ENCODE peak calls at places on chromosomes 11 and 22, in seven cellular contexts. Y is esophagus squamous epithelium, D is transverse colon, G is NB4, X is adrenal gland, T is GM12891, H is Peyer's patch. S is an unnamed sample.

GRCh38 chr22:26586556-26587325 is 3.2 kb downstream of the TPST2 start:
- DNase-seq in Y (no peak), D (peak), G (no peak), X (peak), T (no peak), H (no peak), S (peak)

GRCh38 chr11:124934862-124935547 is 842 bp downstream of the HEPACAM start:
- DNase-seq in Y (no peak), D (no peak), G (no peak), X (no peak), T (no peak), H (no peak), S (no peak)

GRCh38 chr11:94171693-94172440 is 43.2 kb downstream of the PANX1 start:
- DNase-seq in Y (no peak), D (peak), G (peak), X (peak), T (no peak), H (peak), S (peak)

GRCh38 chr11:32374261-32374711 is 61.1 kb downstream of the WT1 start:
- DNase-seq in Y (no peak), D (peak), G (peak), X (no peak), T (peak), H (no peak), S (peak)

GRCh38 chr11:31812392-31813241 is 1.5 kb upstream of the PAX6 start:
- DNase-seq in Y (no peak), D (no peak), G (peak), X (no peak), T (no peak), H (no peak), S (peak)

GRCh38 chr11:111344032-111344431 is 35.0 kb downstream of the POU2AF1 start:
- DNase-seq in Y (no peak), D (peak), G (no peak), X (peak), T (no peak), H (no peak), S (no peak)

GRCh38 chr11:129209891-129210830 is 18.0 kb upstream of the ARHGAP32 start:
- DNase-seq in Y (no peak), D (no peak), G (no peak), X (no peak), T (no peak), H (no peak), S (no peak)

GRCh38 chr11:394034-394857 is at the start of gene PKP3:
- DNase-seq in Y (no peak), D (peak), G (no peak), X (no peak), T (no peak), H (peak), S (peak)

GRCh38 chr11:55732936-55733335 is 40.3 kb upstream of the OR5D13 start:
- DNase-seq in Y (no peak), D (no peak), G (peak), X (no peak), T (no peak), H (no peak), S (no peak)

GRCh38 chr22:45480717-45481116 is 22.0 kb upstream of the FBLN1 start:
- DNase-seq in Y (no peak), D (no peak), G (no peak), X (no peak), T (no peak), H (no peak), S (no peak)

GRCh38 chr22:49350441-49351121 is 477.1 kb downstream of the BRD1 start:
- DNase-seq in Y (no peak), D (peak), G (peak), X (no peak), T (no peak), H (no peak), S (no peak)

GRCh38 chr11:115409691-115410220 is 94.5 kb downstream of the CADM1 start:
- DNase-seq in Y (no peak), D (no peak), G (no peak), X (no peak), T (no peak), H (no peak), S (no peak)

DNA sequence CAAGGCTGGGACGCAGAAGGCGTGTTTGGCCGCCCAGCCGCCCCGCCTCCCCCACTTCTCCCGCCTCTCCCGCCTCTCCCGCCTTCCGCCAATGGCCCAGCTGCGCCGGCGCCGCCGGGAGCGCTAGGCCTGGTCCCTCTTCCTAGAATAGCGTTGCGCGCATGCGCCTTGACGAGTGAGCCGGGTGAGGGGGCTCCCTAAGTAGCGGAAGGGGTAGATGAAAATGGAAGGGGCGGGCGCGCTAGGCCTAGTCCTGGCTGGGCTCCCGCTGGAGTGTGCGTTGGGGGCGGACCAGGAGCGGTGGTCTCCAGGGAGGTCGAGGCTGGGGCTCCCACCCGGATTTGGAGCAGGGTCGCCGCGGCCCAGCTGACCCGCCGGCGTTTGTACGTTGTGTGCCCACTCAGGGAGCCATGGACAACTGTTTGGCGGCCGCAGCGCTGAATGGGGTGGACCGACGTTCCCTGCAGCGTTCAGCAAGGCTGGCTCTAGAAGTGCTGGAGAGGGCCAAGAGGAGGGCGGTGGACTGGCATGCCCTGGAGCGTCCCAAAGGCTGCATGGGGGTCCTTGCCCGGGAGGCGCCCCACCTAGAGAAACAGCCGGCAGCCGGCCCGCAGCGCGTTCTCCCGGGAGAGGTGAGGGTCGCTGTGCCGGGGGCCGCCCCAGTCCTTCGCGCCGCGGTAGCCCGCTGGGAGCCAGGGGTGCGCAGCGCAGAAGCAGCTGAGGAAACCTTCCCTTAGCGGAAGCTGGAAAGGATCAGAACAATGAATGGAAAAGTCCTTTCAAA is at the start of gene AKIP1:
- DNase-seq in Y (peak), D (peak), G (peak), X (peak), T (peak), H (peak), S (peak)
- TF ChIP-seq POLR2A in Y (no peak), D (peak), G (peak), X (peak), T (no peak), H (no peak), S (peak)

DNA sequence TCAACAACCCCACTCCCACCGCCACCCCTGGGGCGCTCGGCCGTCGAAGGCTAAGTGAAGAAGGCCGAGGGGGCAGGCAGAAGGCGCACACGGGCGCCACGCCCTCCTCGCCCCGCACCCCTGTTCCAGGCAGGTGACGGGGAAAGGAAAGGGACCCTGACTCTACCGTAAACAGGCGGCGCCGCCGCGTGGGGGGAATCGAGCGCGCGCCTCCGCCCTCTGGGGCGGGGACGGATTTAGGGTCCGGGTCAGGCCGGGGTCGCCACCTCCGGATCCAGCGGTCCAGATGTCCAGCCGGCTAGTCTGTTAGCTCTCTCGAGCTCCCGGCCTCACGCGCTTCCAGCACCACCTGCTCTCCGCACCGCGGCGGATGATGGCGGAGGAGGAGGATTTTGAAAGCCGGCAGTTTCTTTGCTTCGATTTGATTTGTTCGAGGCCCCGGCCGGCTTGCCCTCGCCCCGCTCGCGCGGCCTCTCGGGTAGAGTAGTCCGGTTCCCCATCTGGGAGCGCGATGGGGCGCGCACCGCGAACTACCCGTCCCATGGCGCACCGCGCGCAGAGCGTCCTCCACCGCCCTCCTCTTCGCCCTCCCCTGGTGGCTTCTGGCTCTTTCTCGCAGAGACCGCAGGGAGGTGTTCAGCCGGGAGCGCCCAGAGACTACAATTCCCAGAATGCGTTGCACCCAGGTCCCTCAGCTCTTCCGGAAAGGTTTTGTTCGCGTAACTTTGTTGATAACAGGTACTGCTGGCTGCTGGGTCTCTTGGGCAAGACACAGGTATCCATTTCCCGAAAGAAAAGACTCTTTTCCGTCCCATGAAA is at the start of gene RANGAP1:
- DNase-seq in Y (peak), D (peak), G (peak), X (peak), T (peak), H (peak), S (peak)
- TF ChIP-seq POLR2A in Y (no peak), D (peak), G (peak), X (peak), T (peak), H (peak), S (peak)

GRCh38 chr22:50735739-50736030 is 2.3 kb upstream of the ACR start:
- DNase-seq in Y (no peak), D (no peak), G (no peak), X (no peak), T (no peak), H (no peak), S (no peak)

GRCh38 chr22:50733521-50734342 is 4.3 kb upstream of the ACR start:
- DNase-seq in Y (no peak), D (peak), G (no peak), X (peak), T (no peak), H (no peak), S (no peak)

GRCh38 chr22:50732681-50733080 is 5.3 kb upstream of the ACR start:
- DNase-seq in Y (no peak), D (no peak), G (no peak), X (peak), T (no peak), H (no peak), S (no peak)

GRCh38 chr22:50734986-50735738 is 2.8 kb upstream of the ACR start:
- DNase-seq in Y (no peak), D (no peak), G (no peak), X (peak), T (no peak), H (peak), S (no peak)

GRCh38 chr22:50734343-50734771 is 3.6 kb upstream of the ACR start:
- DNase-seq in Y (no peak), D (no peak), G (no peak), X (peak), T (no peak), H (no peak), S (no peak)
- TF ChIP-seq POLR2A in Y (no peak), D (no peak), G (no peak), X (no peak), T (no peak), H (no peak), S (no peak)

GRCh38 chr22:23806837-23807236 is 20.1 kb downstream of the SMARCB1 start:
- DNase-seq in Y (no peak), D (no peak), G (no peak), X (no peak), T (no peak), H (peak), S (no peak)

GRCh38 chr22:23801238-23801821 is 14.6 kb downstream of the SMARCB1 start:
- DNase-seq in Y (no peak), D (no peak), G (no peak), X (no peak), T (no peak), H (peak), S (no peak)

GRCh38 chr22:23801886-23802377 is 15.2 kb downstream of the SMARCB1 start:
- DNase-seq in Y (no peak), D (no peak), G (no peak), X (no peak), T (no peak), H (peak), S (no peak)

GRCh38 chr22:23803001-23803819 is 16.4 kb downstream of the SMARCB1 start:
- DNase-seq in Y (no peak), D (peak), G (no peak), X (no peak), T (no peak), H (peak), S (no peak)

DNA sequence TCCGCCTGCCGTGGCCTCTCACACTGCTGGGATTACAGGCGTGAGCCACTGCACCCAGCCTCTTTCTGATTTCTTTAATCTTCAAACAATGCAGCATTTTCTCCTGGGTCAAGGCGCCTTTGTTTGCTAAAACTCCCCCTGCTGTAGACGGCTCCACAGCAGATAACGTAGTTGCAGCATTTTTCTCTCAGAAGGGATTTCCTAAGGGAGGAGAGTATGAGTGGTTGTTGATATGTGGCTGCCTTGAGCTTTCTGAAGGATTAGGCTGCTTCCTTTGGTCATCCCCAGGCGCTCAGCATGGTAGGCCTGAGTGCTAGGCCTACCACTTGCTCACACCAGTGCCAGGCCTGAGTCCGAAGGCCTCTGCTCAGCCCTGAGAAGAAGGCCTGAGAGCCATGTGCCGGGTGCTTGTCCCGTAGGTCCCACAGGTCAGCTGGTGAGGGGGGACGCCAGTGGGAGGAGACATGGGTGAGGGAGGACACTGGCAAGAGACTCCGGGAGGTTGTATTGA is 18.1 kb downstream of the SMARCB1 start:
- DNase-seq in Y (no peak), D (no peak), G (no peak), X (no peak), T (no peak), H (peak), S (no peak)
- TF ChIP-seq POLR2A in Y (no peak), D (no peak), G (no peak), X (no peak), T (no peak), H (no peak), S (no peak)

GRCh38 chr11:72036687-72037086 is 38.0 kb downstream of the IL18BP start:
- DNase-seq in Y (no peak), D (no peak), G (no peak), X (peak), T (no peak), H (no peak), S (no peak)

GRCh38 chr11:72040497-72041363 is 39.6 kb downstream of the NUMA1 start:
- DNase-seq in Y (peak), D (peak), G (no peak), X (peak), T (no peak), H (peak), S (peak)

GRCh38 chr11:72039108-72039850 is 40.6 kb downstream of the IL18BP start:
- DNase-seq in Y (no peak), D (peak), G (no peak), X (no peak), T (no peak), H (peak), S (peak)

GRCh38 chr11:72037554-72038311 is 39.0 kb downstream of the IL18BP start:
- DNase-seq in Y (no peak), D (no peak), G (no peak), X (peak), T (no peak), H (no peak), S (no peak)

DNA sequence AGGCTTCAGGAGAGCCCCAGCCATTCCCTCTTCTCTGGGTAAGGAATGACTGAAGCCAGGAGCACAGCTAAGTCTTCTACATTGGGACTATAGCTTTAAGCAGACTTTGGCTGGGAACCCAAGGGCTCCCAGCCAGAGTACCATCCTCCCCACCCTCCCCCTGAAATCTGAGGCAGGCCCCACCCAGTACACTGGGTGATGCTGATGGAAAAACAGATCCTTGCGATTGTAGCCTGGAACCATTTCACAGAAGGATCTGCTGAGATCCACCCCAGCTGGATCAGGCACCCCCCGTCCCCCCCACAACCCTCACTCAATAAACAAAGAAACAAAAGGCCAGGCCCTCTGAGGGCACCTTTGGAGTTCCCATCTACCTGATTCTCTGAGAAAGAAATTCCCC is 39.8 kb downstream of the IL18BP start:
- DNase-seq in Y (no peak), D (peak), G (no peak), X (peak), T (no peak), H (peak), S (peak)
- TF ChIP-seq POLR2A in Y (no peak), D (no peak), G (no peak), X (no peak), T (no peak), H (no peak), S (no peak)

S was measured in erythroblast.